ENCODE peak calls at places on chromosomes 5 and 9, in nine cellular contexts. One of them, this sample, is unnamed.

GRCh38 chr9:120892177-120892747 is 15.3 kb upstream of the PHF19 start:
- DNase-seq in IMR-90: no peak
- DNase-seq in GM13976: no peak
- DNase-seq in cardiac muscle cell: no peak
- DNase-seq in foreskin fibroblast: no peak
- DNase-seq in fibroblast of mammary gland: no peak
- DNase-seq in fibroblast of lung: no peak
- DNase-seq in foreskin keratinocyte: no peak
- DNase-seq in A673: no peak
- DNase-seq in this sample: no peak

GRCh38 chr5:175541264-175541663 is 62.9 kb downstream of the SFXN1 start:
- DNase-seq in fibroblast of lung: no peak
- DNase-seq in A673: no peak
- DNase-seq in GM13976: no peak
- DNase-seq in foreskin keratinocyte: no peak
- DNase-seq in IMR-90: no peak
- DNase-seq in cardiac muscle cell: no peak
- DNase-seq in fibroblast of mammary gland: no peak
- DNase-seq in foreskin fibroblast: no peak
- DNase-seq in this sample: no peak

GRCh38 chr5:1536298-1537165 is 12.8 kb upstream of the LPCAT1 start:
- DNase-seq in foreskin keratinocyte: no peak
- DNase-seq in fibroblast of mammary gland: peak
- DNase-seq in foreskin fibroblast: no peak
- DNase-seq in fibroblast of lung: no peak
- DNase-seq in GM13976: peak
- DNase-seq in IMR-90: peak
- DNase-seq in A673: no peak
- DNase-seq in cardiac muscle cell: no peak
- DNase-seq in this sample: no peak

GRCh38 chr9:120152295-120152694 is 427.7 kb downstream of the CDK5RAP2 start:
- DNase-seq in GM13976: no peak
- DNase-seq in cardiac muscle cell: peak
- DNase-seq in foreskin keratinocyte: no peak
- DNase-seq in A673: no peak
- DNase-seq in fibroblast of mammary gland: peak
- DNase-seq in fibroblast of lung: no peak
- DNase-seq in IMR-90: no peak
- DNase-seq in foreskin fibroblast: no peak
- DNase-seq in this sample: peak

GRCh38 chr9:110427497-110428104 is 89.9 kb upstream of the TXNDC8 start:
- DNase-seq in IMR-90: peak
- DNase-seq in foreskin keratinocyte: no peak
- DNase-seq in fibroblast of lung: peak
- DNase-seq in A673: peak
- DNase-seq in cardiac muscle cell: peak
- DNase-seq in GM13976: peak
- DNase-seq in foreskin fibroblast: peak
- DNase-seq in fibroblast of mammary gland: peak
- DNase-seq in this sample: peak

GRCh38 chr5:78050888-78051287 is 243.6 kb downstream of the AP3B1 start:
- DNase-seq in fibroblast of lung: peak
- DNase-seq in GM13976: no peak
- DNase-seq in A673: no peak
- DNase-seq in foreskin keratinocyte: no peak
- DNase-seq in fibroblast of mammary gland: no peak
- DNase-seq in IMR-90: peak
- DNase-seq in cardiac muscle cell: no peak
- DNase-seq in foreskin fibroblast: no peak
- DNase-seq in this sample: no peak

GRCh38 chr9:84002344-84002743 is 21.7 kb downstream of the RMI1 start:
- DNase-seq in fibroblast of mammary gland: peak
- DNase-seq in cardiac muscle cell: no peak
- DNase-seq in fibroblast of lung: peak
- DNase-seq in IMR-90: peak
- DNase-seq in foreskin fibroblast: no peak
- DNase-seq in A673: no peak
- DNase-seq in GM13976: no peak
- DNase-seq in foreskin keratinocyte: no peak
- DNase-seq in this sample: no peak

GRCh38 chr5:159536166-159536565 is 205.9 kb upstream of the IL12B start:
- DNase-seq in IMR-90: no peak
- DNase-seq in A673: no peak
- DNase-seq in foreskin fibroblast: no peak
- DNase-seq in foreskin keratinocyte: no peak
- DNase-seq in GM13976: no peak
- DNase-seq in fibroblast of lung: no peak
- DNase-seq in fibroblast of mammary gland: no peak
- DNase-seq in cardiac muscle cell: no peak
- DNase-seq in this sample: no peak

GRCh38 chr9:76576344-76576743 is 117.4 kb downstream of the GCNT1 start:
- DNase-seq in fibroblast of lung: peak
- DNase-seq in fibroblast of mammary gland: peak
- DNase-seq in A673: no peak
- DNase-seq in cardiac muscle cell: no peak
- DNase-seq in foreskin fibroblast: peak
- DNase-seq in IMR-90: peak
- DNase-seq in foreskin keratinocyte: no peak
- DNase-seq in GM13976: peak
- DNase-seq in this sample: no peak

GRCh38 chr5:77893225-77893860 is 117.2 kb upstream of the TBCA start:
- DNase-seq in A673: peak
- DNase-seq in fibroblast of mammary gland: peak
- DNase-seq in foreskin fibroblast: peak
- DNase-seq in GM13976: no peak
- DNase-seq in IMR-90: peak
- DNase-seq in foreskin keratinocyte: peak
- DNase-seq in cardiac muscle cell: no peak
- DNase-seq in fibroblast of lung: peak
- DNase-seq in this sample: no peak

GRCh38 chr5:171999877-172000276 is 6.6 kb downstream of the FBXW11 start:
- DNase-seq in foreskin keratinocyte: no peak
- DNase-seq in cardiac muscle cell: no peak
- DNase-seq in fibroblast of mammary gland: no peak
- DNase-seq in fibroblast of lung: no peak
- DNase-seq in foreskin fibroblast: no peak
- DNase-seq in GM13976: no peak
- DNase-seq in IMR-90: no peak
- DNase-seq in A673: no peak
- DNase-seq in this sample: no peak

GRCh38 chr9:93256878-93257807 is 73.2 kb downstream of the WNK2 start:
- DNase-seq in GM13976: no peak
- DNase-seq in fibroblast of mammary gland: no peak
- DNase-seq in cardiac muscle cell: no peak
- DNase-seq in A673: no peak
- DNase-seq in foreskin fibroblast: no peak
- DNase-seq in foreskin keratinocyte: no peak
- DNase-seq in fibroblast of lung: no peak
- DNase-seq in IMR-90: no peak
- DNase-seq in this sample: no peak

GRCh38 chr5:69049151-69049550 is 44.7 kb upstream of the SLC30A5 start:
- DNase-seq in fibroblast of mammary gland: no peak
- DNase-seq in foreskin keratinocyte: no peak
- DNase-seq in A673: no peak
- DNase-seq in foreskin fibroblast: no peak
- DNase-seq in fibroblast of lung: no peak
- DNase-seq in GM13976: no peak
- DNase-seq in cardiac muscle cell: no peak
- DNase-seq in IMR-90: no peak
- DNase-seq in this sample: no peak

GRCh38 chr5:125489146-125489545 is 742.7 kb upstream of the ZNF608 start:
- DNase-seq in IMR-90: no peak
- DNase-seq in A673: no peak
- DNase-seq in fibroblast of mammary gland: no peak
- DNase-seq in cardiac muscle cell: no peak
- DNase-seq in fibroblast of lung: no peak
- DNase-seq in GM13976: no peak
- DNase-seq in foreskin keratinocyte: no peak
- DNase-seq in foreskin fibroblast: no peak
- DNase-seq in this sample: no peak

GRCh38 chr5:102946414-102946813 is 173.5 kb downstream of the GIN1 start:
- DNase-seq in IMR-90: no peak
- DNase-seq in fibroblast of mammary gland: no peak
- DNase-seq in cardiac muscle cell: no peak
- DNase-seq in foreskin fibroblast: no peak
- DNase-seq in foreskin keratinocyte: no peak
- DNase-seq in fibroblast of lung: no peak
- DNase-seq in GM13976: no peak
- DNase-seq in A673: no peak
- DNase-seq in this sample: no peak

GRCh38 chr9:20784196-20784595 is 100.1 kb downstream of the FOCAD start:
- DNase-seq in fibroblast of mammary gland: no peak
- DNase-seq in foreskin fibroblast: no peak
- DNase-seq in IMR-90: no peak
- DNase-seq in GM13976: no peak
- DNase-seq in foreskin keratinocyte: no peak
- DNase-seq in cardiac muscle cell: no peak
- DNase-seq in fibroblast of lung: no peak
- DNase-seq in A673: no peak
- DNase-seq in this sample: no peak

GRCh38 chr5:178477224-178478201 is 112.7 kb downstream of the COL23A1 start:
- DNase-seq in IMR-90: no peak
- DNase-seq in fibroblast of mammary gland: no peak
- DNase-seq in cardiac muscle cell: no peak
- DNase-seq in foreskin fibroblast: no peak
- DNase-seq in A673: no peak
- DNase-seq in foreskin keratinocyte: no peak
- DNase-seq in fibroblast of lung: no peak
- DNase-seq in GM13976: no peak
- DNase-seq in this sample: no peak

GRCh38 chr9:136242908-136243525 is 2.6 kb downstream of the QSOX2 start:
- DNase-seq in fibroblast of mammary gland: no peak
- DNase-seq in foreskin keratinocyte: no peak
- DNase-seq in GM13976: peak
- DNase-seq in foreskin fibroblast: no peak
- DNase-seq in fibroblast of lung: peak
- DNase-seq in IMR-90: no peak
- DNase-seq in A673: no peak
- DNase-seq in cardiac muscle cell: no peak
- DNase-seq in this sample: no peak
- TF ChIP-seq CTCF in fibroblast of mammary gland: no peak
- TF ChIP-seq CTCF in foreskin keratinocyte: peak
- TF ChIP-seq CTCF in GM13976: no peak
- TF ChIP-seq CTCF in foreskin fibroblast: no peak
- TF ChIP-seq CTCF in fibroblast of lung: no peak
- TF ChIP-seq CTCF in IMR-90: no peak
- TF ChIP-seq CTCF in A673: peak
- TF ChIP-seq CTCF in cardiac muscle cell: no peak
- TF ChIP-seq CTCF in this sample: peak

GRCh38 chr9:104264431-104264830 is 170.3 kb downstream of the SMC2 start:
- DNase-seq in GM13976: no peak
- DNase-seq in A673: no peak
- DNase-seq in fibroblast of mammary gland: no peak
- DNase-seq in foreskin fibroblast: no peak
- DNase-seq in cardiac muscle cell: no peak
- DNase-seq in IMR-90: no peak
- DNase-seq in fibroblast of lung: no peak
- DNase-seq in foreskin keratinocyte: no peak
- DNase-seq in this sample: no peak

GRCh38 chr9:104269996-104270963 is 176.2 kb downstream of the SMC2 start:
- DNase-seq in foreskin keratinocyte: no peak
- DNase-seq in foreskin fibroblast: no peak
- DNase-seq in GM13976: no peak
- DNase-seq in cardiac muscle cell: no peak
- DNase-seq in IMR-90: no peak
- DNase-seq in fibroblast of lung: no peak
- DNase-seq in fibroblast of mammary gland: no peak
- DNase-seq in A673: no peak
- DNase-seq in this sample: no peak

GRCh38 chr9:104263942-104264341 is 169.8 kb downstream of the SMC2 start:
- DNase-seq in A673: no peak
- DNase-seq in IMR-90: no peak
- DNase-seq in fibroblast of lung: no peak
- DNase-seq in foreskin keratinocyte: no peak
- DNase-seq in foreskin fibroblast: no peak
- DNase-seq in fibroblast of mammary gland: no peak
- DNase-seq in GM13976: no peak
- DNase-seq in cardiac muscle cell: no peak
- DNase-seq in this sample: no peak

DNA sequence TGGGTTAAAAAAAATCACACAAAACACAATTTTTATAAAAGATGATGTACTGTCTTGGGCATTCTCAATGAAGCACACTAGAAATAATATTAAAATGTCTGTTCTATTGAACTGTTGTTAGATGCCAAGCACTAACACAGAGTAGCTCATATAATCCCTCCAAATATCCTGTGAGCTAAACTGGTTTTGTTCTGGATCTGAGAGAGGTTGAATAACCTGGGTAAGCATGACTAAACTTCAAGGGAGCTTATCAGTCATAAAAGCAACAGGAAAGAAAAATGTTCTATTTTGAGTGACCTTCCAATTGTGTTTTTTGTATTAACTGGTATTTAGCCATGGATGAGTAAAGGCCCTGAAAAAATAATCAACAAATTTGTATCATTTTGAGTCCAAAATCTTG is 175.3 kb downstream of the SMC2 start:
- DNase-seq in IMR-90: no peak
- DNase-seq in foreskin keratinocyte: no peak
- DNase-seq in fibroblast of lung: no peak
- DNase-seq in GM13976: no peak
- DNase-seq in cardiac muscle cell: no peak
- DNase-seq in fibroblast of mammary gland: no peak
- DNase-seq in foreskin fibroblast: no peak
- DNase-seq in A673: no peak
- DNase-seq in this sample: no peak
- TF ChIP-seq CTCF in IMR-90: no peak
- TF ChIP-seq CTCF in foreskin keratinocyte: no peak
- TF ChIP-seq CTCF in fibroblast of lung: no peak
- TF ChIP-seq CTCF in GM13976: no peak
- TF ChIP-seq CTCF in cardiac muscle cell: no peak
- TF ChIP-seq CTCF in fibroblast of mammary gland: no peak
- TF ChIP-seq CTCF in foreskin fibroblast: no peak
- TF ChIP-seq CTCF in A673: no peak
- TF ChIP-seq CTCF in this sample: no peak

GRCh38 chr5:145797336-145797735 is 37.8 kb downstream of the PRELID2 start:
- DNase-seq in GM13976: no peak
- DNase-seq in foreskin keratinocyte: no peak
- DNase-seq in A673: peak
- DNase-seq in IMR-90: peak
- DNase-seq in fibroblast of lung: peak
- DNase-seq in fibroblast of mammary gland: peak
- DNase-seq in foreskin fibroblast: peak
- DNase-seq in cardiac muscle cell: no peak
- DNase-seq in this sample: no peak
- TF ChIP-seq CTCF in GM13976: no peak
- TF ChIP-seq CTCF in foreskin keratinocyte: no peak
- TF ChIP-seq CTCF in A673: no peak
- TF ChIP-seq CTCF in IMR-90: no peak
- TF ChIP-seq CTCF in fibroblast of lung: no peak
- TF ChIP-seq CTCF in fibroblast of mammary gland: peak
- TF ChIP-seq CTCF in foreskin fibroblast: no peak
- TF ChIP-seq CTCF in cardiac muscle cell: no peak
- TF ChIP-seq CTCF in this sample: no peak

DNA sequence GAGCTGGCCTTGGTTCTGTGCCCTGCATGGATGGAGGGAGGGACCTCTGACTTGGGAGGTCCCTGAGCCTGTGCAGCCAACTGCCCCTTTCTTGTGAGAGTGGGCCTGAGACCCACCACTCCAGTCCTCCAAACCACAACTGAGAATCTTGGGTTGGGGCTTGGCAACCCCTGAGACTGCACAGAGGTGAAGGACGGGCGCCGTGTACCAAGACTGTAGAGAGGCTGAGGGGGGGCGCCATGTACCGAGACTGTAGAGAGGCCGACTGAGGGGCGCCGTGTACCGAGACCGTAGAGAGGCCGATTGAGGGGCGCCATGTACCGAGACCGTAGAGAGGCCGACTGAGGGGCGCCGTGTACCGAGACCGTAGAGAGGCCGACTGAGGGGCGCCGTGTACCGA is 59.3 kb upstream of the CACNA1B start:
- DNase-seq in A673: no peak
- DNase-seq in foreskin keratinocyte: no peak
- DNase-seq in fibroblast of lung: no peak
- DNase-seq in IMR-90: no peak
- DNase-seq in fibroblast of mammary gland: no peak
- DNase-seq in cardiac muscle cell: no peak
- DNase-seq in foreskin fibroblast: no peak
- DNase-seq in GM13976: no peak
- DNase-seq in this sample: no peak
- TF ChIP-seq CTCF in A673: no peak
- TF ChIP-seq CTCF in foreskin keratinocyte: no peak
- TF ChIP-seq CTCF in fibroblast of lung: no peak
- TF ChIP-seq CTCF in IMR-90: no peak
- TF ChIP-seq CTCF in fibroblast of mammary gland: no peak
- TF ChIP-seq CTCF in cardiac muscle cell: no peak
- TF ChIP-seq CTCF in foreskin fibroblast: no peak
- TF ChIP-seq CTCF in GM13976: no peak
- TF ChIP-seq CTCF in this sample: no peak

This sample was measured in neural crest cell.